ENCODE peak calls at places on chromosomes 1 and 21, in four cellular contexts. One of them, this sample, is unnamed.

GRCh38 chr21:29678616-29679015 is 261.2 kb downstream of the GRIK1 start:
- DNase-seq in bronchial epithelial cell: no peak
- DNase-seq in fibroblast of the aortic adventitia: peak
- DNase-seq in fibroblast of villous mesenchyme: no peak
- DNase-seq in this sample: peak

GRCh38 chr1:19426294-19427086 is 58.8 kb downstream of the CAPZB start:
- DNase-seq in fibroblast of the aortic adventitia: no peak
- DNase-seq in fibroblast of villous mesenchyme: peak
- DNase-seq in bronchial epithelial cell: no peak
- DNase-seq in this sample: no peak

GRCh38 chr1:93841771-93842170 is 37.2 kb downstream of the DNTTIP2 start:
- DNase-seq in fibroblast of villous mesenchyme: no peak
- DNase-seq in fibroblast of the aortic adventitia: no peak
- DNase-seq in bronchial epithelial cell: no peak
- DNase-seq in this sample: no peak

GRCh38 chr1:156823210-156823790 is 6.7 kb upstream of the SH2D2A start:
- DNase-seq in bronchial epithelial cell: peak
- DNase-seq in fibroblast of the aortic adventitia: no peak
- DNase-seq in fibroblast of villous mesenchyme: no peak
- DNase-seq in this sample: no peak

GRCh38 chr1:192010406-192010805 is 147.9 kb upstream of the RGS18 start:
- DNase-seq in fibroblast of the aortic adventitia: peak
- DNase-seq in bronchial epithelial cell: no peak
- DNase-seq in fibroblast of villous mesenchyme: peak
- DNase-seq in this sample: no peak

GRCh38 chr1:46184920-46185658 is 8.8 kb upstream of the P3R3URF start:
- DNase-seq in bronchial epithelial cell: no peak
- DNase-seq in fibroblast of villous mesenchyme: no peak
- DNase-seq in fibroblast of the aortic adventitia: no peak
- DNase-seq in this sample: no peak

GRCh38 chr1:109764561-109765482 is 1.1 kb upstream of the EPS8L3 start:
- DNase-seq in fibroblast of the aortic adventitia: no peak
- DNase-seq in fibroblast of villous mesenchyme: no peak
- DNase-seq in bronchial epithelial cell: no peak
- DNase-seq in this sample: no peak

GRCh38 chr1:222266223-222267215 is 281.4 kb downstream of the HHIPL2 start:
- DNase-seq in bronchial epithelial cell: peak
- DNase-seq in fibroblast of the aortic adventitia: no peak
- DNase-seq in fibroblast of villous mesenchyme: no peak
- DNase-seq in this sample: no peak

GRCh38 chr1:159866066-159866465 is 3.6 kb upstream of the VSIG8 start:
- DNase-seq in fibroblast of villous mesenchyme: no peak
- DNase-seq in bronchial epithelial cell: no peak
- DNase-seq in fibroblast of the aortic adventitia: no peak
- DNase-seq in this sample: no peak

GRCh38 chr1:8464377-8464776 is 146.5 kb downstream of the SLC45A1 start:
- DNase-seq in bronchial epithelial cell: no peak
- DNase-seq in fibroblast of villous mesenchyme: no peak
- DNase-seq in fibroblast of the aortic adventitia: no peak
- DNase-seq in this sample: no peak

GRCh38 chr1:197198333-197198732 is 51.9 kb upstream of the ASPM start:
- DNase-seq in fibroblast of villous mesenchyme: no peak
- DNase-seq in fibroblast of the aortic adventitia: no peak
- DNase-seq in bronchial epithelial cell: no peak
- DNase-seq in this sample: no peak

GRCh38 chr1:59705849-59706599 is 108.7 kb upstream of the HOOK1 start:
- DNase-seq in bronchial epithelial cell: peak
- DNase-seq in fibroblast of villous mesenchyme: peak
- DNase-seq in fibroblast of the aortic adventitia: peak
- DNase-seq in this sample: peak

GRCh38 chr1:185969524-185969991 is 235.4 kb downstream of the HMCN1 start:
- DNase-seq in fibroblast of villous mesenchyme: no peak
- DNase-seq in fibroblast of the aortic adventitia: peak
- DNase-seq in bronchial epithelial cell: no peak
- DNase-seq in this sample: no peak

GRCh38 chr1:197917813-197918646 is 858 bp downstream of the LHX9 start:
- DNase-seq in fibroblast of villous mesenchyme: no peak
- DNase-seq in bronchial epithelial cell: no peak
- DNase-seq in fibroblast of the aortic adventitia: no peak
- DNase-seq in this sample: no peak

GRCh38 chr1:27656157-27656893 is 15.7 kb downstream of the IFI6 start:
- DNase-seq in fibroblast of the aortic adventitia: peak
- DNase-seq in fibroblast of villous mesenchyme: peak
- DNase-seq in bronchial epithelial cell: peak
- DNase-seq in this sample: peak

GRCh38 chr1:66464802-66465201 is 69.2 kb upstream of the SGIP1 start:
- DNase-seq in bronchial epithelial cell: peak
- DNase-seq in fibroblast of villous mesenchyme: peak
- DNase-seq in fibroblast of the aortic adventitia: peak
- DNase-seq in this sample: peak

GRCh38 chr1:247558275-247558674 is 9.3 kb downstream of the GCSAML start:
- DNase-seq in fibroblast of villous mesenchyme: no peak
- DNase-seq in fibroblast of the aortic adventitia: no peak
- DNase-seq in bronchial epithelial cell: no peak
- DNase-seq in this sample: no peak

GRCh38 chr1:90295534-90295933 is 300.6 kb downstream of the ZNF326 start:
- DNase-seq in bronchial epithelial cell: no peak
- DNase-seq in fibroblast of the aortic adventitia: no peak
- DNase-seq in fibroblast of villous mesenchyme: no peak
- DNase-seq in this sample: no peak

GRCh38 chr1:205375816-205376545 is 19.3 kb upstream of the KLHDC8A start:
- DNase-seq in fibroblast of the aortic adventitia: peak
- DNase-seq in fibroblast of villous mesenchyme: peak
- DNase-seq in bronchial epithelial cell: peak
- DNase-seq in this sample: peak

GRCh38 chr21:35366348-35367085 is 317.4 kb upstream of the RUNX1 start:
- DNase-seq in fibroblast of the aortic adventitia: peak
- DNase-seq in bronchial epithelial cell: no peak
- DNase-seq in fibroblast of villous mesenchyme: peak
- DNase-seq in this sample: peak

GRCh38 chr1:68207129-68207689 is 25.1 kb downstream of the WLS start:
- DNase-seq in fibroblast of the aortic adventitia: peak
- DNase-seq in bronchial epithelial cell: peak
- DNase-seq in fibroblast of villous mesenchyme: no peak
- DNase-seq in this sample: peak

GRCh38 chr1:19046972-19047371 is 90.5 kb upstream of the IFFO2 start:
- DNase-seq in fibroblast of the aortic adventitia: no peak
- DNase-seq in bronchial epithelial cell: no peak
- DNase-seq in fibroblast of villous mesenchyme: no peak
- DNase-seq in this sample: no peak

GRCh38 chr1:68525781-68526180 is 28.9 kb upstream of the DEPDC1 start:
- DNase-seq in fibroblast of villous mesenchyme: no peak
- DNase-seq in bronchial epithelial cell: peak
- DNase-seq in fibroblast of the aortic adventitia: no peak
- DNase-seq in this sample: no peak

GRCh38 chr1:69058454-69058853 is 509.3 kb upstream of the LRRC7 start:
- DNase-seq in bronchial epithelial cell: no peak
- DNase-seq in fibroblast of the aortic adventitia: no peak
- DNase-seq in fibroblast of villous mesenchyme: no peak
- DNase-seq in this sample: no peak

GRCh38 chr21:42427809-42428419 is 24.2 kb downstream of the UBASH3A start:
- DNase-seq in bronchial epithelial cell: no peak
- DNase-seq in fibroblast of villous mesenchyme: no peak
- DNase-seq in fibroblast of the aortic adventitia: no peak
- DNase-seq in this sample: no peak

GRCh38 chr1:29623501-29623900 is 387.2 kb downstream of the PTPRU start:
- DNase-seq in bronchial epithelial cell: no peak
- DNase-seq in fibroblast of villous mesenchyme: no peak
- DNase-seq in fibroblast of the aortic adventitia: no peak
- DNase-seq in this sample: no peak

GRCh38 chr1:152539901-152540300 is 25.6 kb downstream of the CRCT1 start:
- DNase-seq in fibroblast of villous mesenchyme: no peak
- DNase-seq in fibroblast of the aortic adventitia: no peak
- DNase-seq in bronchial epithelial cell: no peak
- DNase-seq in this sample: no peak

GRCh38 chr1:152546704-152547103 is 19.9 kb downstream of the LCE3E start:
- DNase-seq in fibroblast of villous mesenchyme: no peak
- DNase-seq in fibroblast of the aortic adventitia: no peak
- DNase-seq in bronchial epithelial cell: no peak
- DNase-seq in this sample: no peak

DNA sequence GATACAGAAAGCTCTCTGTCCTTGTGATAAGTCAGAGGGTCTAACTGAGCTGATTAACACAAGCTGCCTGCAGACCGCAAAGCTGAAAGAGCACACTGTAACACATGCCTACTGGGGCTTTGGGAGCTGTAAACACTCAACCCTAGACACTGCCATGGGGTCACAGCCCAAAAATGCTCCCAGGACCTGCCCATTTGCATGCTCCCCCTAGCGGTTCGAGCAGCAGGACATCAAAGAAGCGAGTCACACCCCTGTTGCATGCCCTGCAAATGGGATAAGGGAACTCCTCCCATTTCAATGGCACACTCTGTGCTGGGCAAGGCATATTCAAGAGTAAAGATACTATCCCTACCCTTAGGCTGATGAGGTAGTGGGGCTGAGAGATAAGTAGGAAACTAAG is 22.8 kb downstream of the LCE3E start:
- DNase-seq in bronchial epithelial cell: peak
- DNase-seq in fibroblast of the aortic adventitia: no peak
- DNase-seq in fibroblast of villous mesenchyme: no peak
- DNase-seq in this sample: no peak
- TF ChIP-seq CTCF in bronchial epithelial cell: peak
- TF ChIP-seq CTCF in fibroblast of the aortic adventitia: peak
- TF ChIP-seq CTCF in fibroblast of villous mesenchyme: no peak
- TF ChIP-seq CTCF in this sample: no peak

GRCh38 chr1:40395211-40396175 is 22.0 kb downstream of the SMAP2 start:
- DNase-seq in fibroblast of the aortic adventitia: no peak
- DNase-seq in fibroblast of villous mesenchyme: no peak
- DNase-seq in bronchial epithelial cell: no peak
- DNase-seq in this sample: no peak

GRCh38 chr1:40394456-40395172 is 21.1 kb downstream of the SMAP2 start:
- DNase-seq in fibroblast of villous mesenchyme: no peak
- DNase-seq in fibroblast of the aortic adventitia: peak
- DNase-seq in bronchial epithelial cell: no peak
- DNase-seq in this sample: no peak

GRCh38 chr1:40399984-40400704 is 26.6 kb downstream of the SMAP2 start:
- DNase-seq in fibroblast of the aortic adventitia: no peak
- DNase-seq in fibroblast of villous mesenchyme: no peak
- DNase-seq in bronchial epithelial cell: no peak
- DNase-seq in this sample: no peak

GRCh38 chr1:40396420-40396819 is 22.9 kb downstream of the SMAP2 start:
- DNase-seq in fibroblast of villous mesenchyme: peak
- DNase-seq in fibroblast of the aortic adventitia: no peak
- DNase-seq in bronchial epithelial cell: no peak
- DNase-seq in this sample: no peak

DNA sequence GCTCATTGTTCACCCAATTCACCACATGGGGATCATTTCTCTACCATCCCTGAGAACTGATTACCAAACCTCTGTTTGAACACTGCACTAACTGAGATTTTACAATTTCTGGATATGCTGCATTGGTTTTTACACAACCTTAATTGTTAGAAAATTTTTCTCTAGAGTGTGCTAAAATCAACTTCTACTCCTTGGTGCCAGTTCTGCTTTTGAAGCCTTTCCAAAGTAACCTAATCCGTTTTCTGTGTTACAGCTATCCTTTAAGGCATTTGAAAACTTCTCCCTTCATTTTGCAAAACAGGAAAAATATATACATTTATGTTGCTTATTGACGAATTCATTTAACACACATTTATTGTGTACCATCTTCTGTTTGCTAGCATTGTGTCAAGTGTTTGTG is 23.7 kb downstream of the SMAP2 start:
- DNase-seq in bronchial epithelial cell: no peak
- DNase-seq in fibroblast of villous mesenchyme: no peak
- DNase-seq in fibroblast of the aortic adventitia: no peak
- DNase-seq in this sample: no peak
- H3K4me3 ChIP-seq in bronchial epithelial cell: no peak
- H3K4me3 ChIP-seq in fibroblast of villous mesenchyme: no peak
- H3K4me3 ChIP-seq in fibroblast of the aortic adventitia: no peak
- H3K4me3 ChIP-seq in this sample: no peak

DNA sequence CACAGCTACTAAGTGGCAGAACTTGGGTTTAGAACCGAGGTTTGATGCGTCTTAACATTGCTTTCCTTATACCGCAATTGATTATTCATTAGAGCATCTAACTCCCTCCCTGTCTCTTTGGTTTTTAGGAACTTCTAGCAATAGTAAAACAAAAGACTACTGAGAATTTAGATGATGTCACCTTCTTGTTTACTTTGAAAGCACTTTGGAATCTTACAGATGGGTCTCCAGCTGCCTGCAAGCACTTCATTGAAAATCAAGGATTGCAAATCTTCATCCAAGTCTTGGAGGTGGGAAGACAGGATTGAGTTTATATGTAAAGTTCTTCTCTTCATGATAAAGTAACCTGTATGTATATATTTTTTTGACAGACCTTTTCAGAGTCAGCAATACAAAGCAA is 35.0 kb downstream of the ZYG11A start:
- DNase-seq in bronchial epithelial cell: no peak
- DNase-seq in fibroblast of the aortic adventitia: peak
- DNase-seq in fibroblast of villous mesenchyme: peak
- DNase-seq in this sample: no peak
- TF ChIP-seq CTCF in bronchial epithelial cell: no peak
- TF ChIP-seq CTCF in fibroblast of the aortic adventitia: no peak
- TF ChIP-seq CTCF in fibroblast of villous mesenchyme: no peak
- TF ChIP-seq CTCF in this sample: no peak

GRCh38 chr1:199041173-199041914 is 402.5 kb downstream of the PTPRC start:
- DNase-seq in fibroblast of villous mesenchyme: peak
- DNase-seq in fibroblast of the aortic adventitia: no peak
- DNase-seq in bronchial epithelial cell: no peak
- DNase-seq in this sample: no peak
- H3K4me3 ChIP-seq in fibroblast of villous mesenchyme: no peak
- H3K4me3 ChIP-seq in fibroblast of the aortic adventitia: no peak
- H3K4me3 ChIP-seq in bronchial epithelial cell: no peak
- H3K4me3 ChIP-seq in this sample: no peak

DNA sequence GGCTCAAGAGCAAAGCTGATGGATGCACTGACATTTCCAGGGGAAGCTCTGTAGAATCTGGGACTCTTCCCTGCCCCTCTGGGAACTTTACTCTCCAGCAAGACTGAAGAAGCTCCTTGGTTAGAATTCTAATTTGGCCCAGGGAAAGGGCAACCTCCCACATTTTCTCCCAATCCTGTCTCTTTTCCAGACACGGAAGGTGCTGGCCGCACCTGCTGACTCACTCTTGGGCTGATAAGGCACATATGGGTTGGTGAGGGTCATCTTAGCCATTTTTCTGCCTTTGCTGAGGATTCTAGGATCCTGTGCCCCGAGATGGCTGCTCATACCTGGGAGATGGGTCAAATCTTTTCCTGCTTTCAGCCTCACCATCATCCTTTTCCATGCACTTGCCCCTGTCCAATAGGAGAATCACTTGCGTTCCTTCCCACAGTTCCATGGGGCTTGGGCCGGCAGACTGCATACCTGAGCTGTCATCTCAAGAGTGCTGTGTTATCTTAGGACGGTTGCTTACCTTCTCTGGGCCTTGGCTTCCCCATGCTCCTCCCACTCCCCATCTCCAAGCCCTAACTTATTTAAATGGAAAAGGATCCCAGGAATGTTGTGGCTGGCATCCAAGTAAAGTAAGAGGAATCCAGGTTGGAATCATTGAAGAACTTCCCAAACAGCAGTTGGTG is 1.3 kb downstream of the TINAGL1 start:
- DNase-seq in fibroblast of the aortic adventitia: peak
- DNase-seq in fibroblast of villous mesenchyme: no peak
- DNase-seq in bronchial epithelial cell: peak
- DNase-seq in this sample: peak
- TF ChIP-seq CTCF in fibroblast of the aortic adventitia: no peak
- TF ChIP-seq CTCF in fibroblast of villous mesenchyme: no peak
- TF ChIP-seq CTCF in bronchial epithelial cell: no peak
- TF ChIP-seq CTCF in this sample: no peak